ENCODE peak calls at places on chromosomes 5 and 9, in ten cellular contexts. I, T, Q, L, C, V, M, X, K and E are unnamed samples.
A peak's percentile ranks its signal among the peaks of the same experiment; 100 is the strongest.

GRCh38 chr9:120899490-120900037 is 22.6 kb upstream of the PHF19 start:
- DNase-seq in I (no peak), T (no peak), Q (no peak), L (no peak), C (no peak), V (no peak), M (no peak), X (no peak), K (no peak), E (no peak)

GRCh38 chr5:127003798-127004495 is 26.4 kb downstream of the MARCHF3 start:
- DNase-seq in I (no peak), T (no peak), Q (no peak), L (no peak), C (no peak), V (no peak), M (no peak), X (no peak), K (no peak), E (no peak)

GRCh38 chr9:98536542-98537173 is 172.1 kb downstream of the GABBR2 start:
- DNase-seq in I (no peak), T (peak; percentile 48), Q (no peak), L (no peak), C (peak; percentile 60), V (peak; percentile 39), M (peak; percentile 49), X (peak; percentile 56), K (no peak), E (no peak)

GRCh38 chr5:168681556-168682183 is 102.5 kb upstream of the PANK3 start:
- DNase-seq in I (peak; percentile 94), T (no peak), Q (no peak), L (peak; percentile 74), C (no peak), V (no peak), M (no peak), X (no peak), K (no peak), E (no peak)

GRCh38 chr5:110751902-110752762 is 13.3 kb downstream of the SLC25A46 start:
- DNase-seq in I (no peak), T (peak; percentile 52), Q (no peak), L (peak; percentile 49), C (no peak), V (peak; percentile 23), M (no peak), X (peak; percentile 7), K (no peak), E (no peak)

GRCh38 chr9:111056554-111056953 is 18.3 kb upstream of the LPAR1 start:
- DNase-seq in I (peak; percentile 56), T (no peak), Q (no peak), L (peak; percentile 87), C (no peak), V (no peak), M (no peak), X (no peak), K (no peak), E (no peak)

GRCh38 chr9:117704024-117704575 is at the start of gene TLR4:
- DNase-seq in I (peak; percentile 88), T (no peak), Q (peak; percentile 8), L (peak; percentile 38), C (no peak), V (no peak), M (no peak), X (peak; percentile 6), K (no peak), E (peak; percentile 86)

GRCh38 chr5:94188725-94189124 is 429.7 kb downstream of the KIAA0825 start:
- DNase-seq in I (no peak), T (no peak), Q (no peak), L (no peak), C (no peak), V (no peak), M (no peak), X (no peak), K (no peak), E (no peak)